ENCODE peak calls at places on chromosome 4, in nine cellular contexts. One of them, this sample, is unnamed.

GRCh38 chr4:17511950-17512795 is at the start of gene QDPR:
- DNase-seq in left colon: peak; percentile 83
- DNase-seq in activated CD8-positive, alpha-beta memory T cell treated with anti-CD3 and anti-CD28 coated beads, Interleukin-2, amount 50 U/mL, for 4 hours: peak; percentile 78
- DNase-seq in iris pigment epithelial cell: peak; percentile 68
- DNase-seq in lung: peak; percentile 85
- DNase-seq in GM13976: peak; percentile 87
- DNase-seq in stimulated activated CD4-positive, alpha-beta T cell treated with anti-CD3 and anti-CD28 coated beads, Interleukin-4, amount 100 ng/mL, for 48 hours: peak; percentile 66
- DNase-seq in NCI-H1105: peak; percentile 17
- DNase-seq in astrocyte of the cerebellum: no peak
- DNase-seq in this sample: peak; percentile 79

GRCh38 chr4:98319021-98319420 is 57.8 kb downstream of the RAP1GDS1 start:
- DNase-seq in left colon: no peak
- DNase-seq in NCI-H1105: no peak
- DNase-seq in GM13976: no peak
- DNase-seq in astrocyte of the cerebellum: no peak
- DNase-seq in iris pigment epithelial cell: peak; percentile 20
- DNase-seq in lung: no peak
- DNase-seq in activated CD8-positive, alpha-beta memory T cell treated with anti-CD3 and anti-CD28 coated beads, Interleukin-2, amount 50 U/mL, for 4 hours: no peak
- DNase-seq in stimulated activated CD4-positive, alpha-beta T cell treated with anti-CD3 and anti-CD28 coated beads, Interleukin-4, amount 100 ng/mL, for 48 hours: no peak
- DNase-seq in this sample: no peak

GRCh38 chr4:174538876-174539250 is 16.6 kb upstream of the HPGD start:
- DNase-seq in iris pigment epithelial cell: no peak
- DNase-seq in GM13976: no peak
- DNase-seq in activated CD8-positive, alpha-beta memory T cell treated with anti-CD3 and anti-CD28 coated beads, Interleukin-2, amount 50 U/mL, for 4 hours: no peak
- DNase-seq in left colon: no peak
- DNase-seq in NCI-H1105: no peak
- DNase-seq in lung: no peak
- DNase-seq in stimulated activated CD4-positive, alpha-beta T cell treated with anti-CD3 and anti-CD28 coated beads, Interleukin-4, amount 100 ng/mL, for 48 hours: no peak
- DNase-seq in astrocyte of the cerebellum: no peak
- DNase-seq in this sample: no peak

GRCh38 chr4:48943387-48943786 is 36.8 kb upstream of the OCIAD2 start:
- DNase-seq in lung: no peak
- DNase-seq in left colon: no peak
- DNase-seq in activated CD8-positive, alpha-beta memory T cell treated with anti-CD3 and anti-CD28 coated beads, Interleukin-2, amount 50 U/mL, for 4 hours: no peak
- DNase-seq in stimulated activated CD4-positive, alpha-beta T cell treated with anti-CD3 and anti-CD28 coated beads, Interleukin-4, amount 100 ng/mL, for 48 hours: no peak
- DNase-seq in NCI-H1105: no peak
- DNase-seq in GM13976: no peak
- DNase-seq in iris pigment epithelial cell: no peak
- DNase-seq in astrocyte of the cerebellum: no peak
- DNase-seq in this sample: no peak

GRCh38 chr4:56513517-56513916 is 7.9 kb downstream of the ARL9 start:
- DNase-seq in astrocyte of the cerebellum: no peak
- DNase-seq in left colon: no peak
- DNase-seq in GM13976: no peak
- DNase-seq in NCI-H1105: no peak
- DNase-seq in activated CD8-positive, alpha-beta memory T cell treated with anti-CD3 and anti-CD28 coated beads, Interleukin-2, amount 50 U/mL, for 4 hours: no peak
- DNase-seq in stimulated activated CD4-positive, alpha-beta T cell treated with anti-CD3 and anti-CD28 coated beads, Interleukin-4, amount 100 ng/mL, for 48 hours: no peak
- DNase-seq in iris pigment epithelial cell: no peak
- DNase-seq in lung: no peak
- DNase-seq in this sample: no peak

GRCh38 chr4:25308761-25309160 is 3.8 kb upstream of the ZCCHC4 start:
- DNase-seq in activated CD8-positive, alpha-beta memory T cell treated with anti-CD3 and anti-CD28 coated beads, Interleukin-2, amount 50 U/mL, for 4 hours: no peak
- DNase-seq in left colon: no peak
- DNase-seq in astrocyte of the cerebellum: no peak
- DNase-seq in NCI-H1105: no peak
- DNase-seq in iris pigment epithelial cell: peak; percentile 69
- DNase-seq in stimulated activated CD4-positive, alpha-beta T cell treated with anti-CD3 and anti-CD28 coated beads, Interleukin-4, amount 100 ng/mL, for 48 hours: no peak
- DNase-seq in GM13976: no peak
- DNase-seq in lung: no peak
- DNase-seq in this sample: no peak

GRCh38 chr4:1326751-1327525 is 20.1 kb upstream of the UVSSA start:
- DNase-seq in lung: no peak
- DNase-seq in NCI-H1105: no peak
- DNase-seq in activated CD8-positive, alpha-beta memory T cell treated with anti-CD3 and anti-CD28 coated beads, Interleukin-2, amount 50 U/mL, for 4 hours: peak; percentile 14
- DNase-seq in astrocyte of the cerebellum: no peak
- DNase-seq in iris pigment epithelial cell: no peak
- DNase-seq in GM13976: no peak
- DNase-seq in stimulated activated CD4-positive, alpha-beta T cell treated with anti-CD3 and anti-CD28 coated beads, Interleukin-4, amount 100 ng/mL, for 48 hours: no peak
- DNase-seq in left colon: no peak
- DNase-seq in this sample: no peak

GRCh38 chr4:145481942-145482208 is 222 bp downstream of the SMAD1 start:
- DNase-seq in astrocyte of the cerebellum: no peak
- DNase-seq in iris pigment epithelial cell: no peak
- DNase-seq in lung: no peak
- DNase-seq in stimulated activated CD4-positive, alpha-beta T cell treated with anti-CD3 and anti-CD28 coated beads, Interleukin-4, amount 100 ng/mL, for 48 hours: no peak
- DNase-seq in GM13976: peak; percentile 62
- DNase-seq in activated CD8-positive, alpha-beta memory T cell treated with anti-CD3 and anti-CD28 coated beads, Interleukin-2, amount 50 U/mL, for 4 hours: no peak
- DNase-seq in NCI-H1105: no peak
- DNase-seq in left colon: no peak
- DNase-seq in this sample: no peak

GRCh38 chr4:38334791-38335190 is 329.2 kb upstream of the KLF3 start:
- DNase-seq in lung: no peak
- DNase-seq in stimulated activated CD4-positive, alpha-beta T cell treated with anti-CD3 and anti-CD28 coated beads, Interleukin-4, amount 100 ng/mL, for 48 hours: no peak
- DNase-seq in left colon: no peak
- DNase-seq in astrocyte of the cerebellum: no peak
- DNase-seq in NCI-H1105: no peak
- DNase-seq in GM13976: no peak
- DNase-seq in iris pigment epithelial cell: no peak
- DNase-seq in activated CD8-positive, alpha-beta memory T cell treated with anti-CD3 and anti-CD28 coated beads, Interleukin-2, amount 50 U/mL, for 4 hours: no peak
- DNase-seq in this sample: no peak

GRCh38 chr4:94641702-94642560 is 115.8 kb upstream of the BMPR1B start:
- DNase-seq in stimulated activated CD4-positive, alpha-beta T cell treated with anti-CD3 and anti-CD28 coated beads, Interleukin-4, amount 100 ng/mL, for 48 hours: no peak
- DNase-seq in GM13976: no peak
- DNase-seq in activated CD8-positive, alpha-beta memory T cell treated with anti-CD3 and anti-CD28 coated beads, Interleukin-2, amount 50 U/mL, for 4 hours: no peak
- DNase-seq in left colon: no peak
- DNase-seq in NCI-H1105: no peak
- DNase-seq in lung: no peak
- DNase-seq in astrocyte of the cerebellum: peak; percentile 18
- DNase-seq in iris pigment epithelial cell: peak; percentile 77
- DNase-seq in this sample: no peak

GRCh38 chr4:8427761-8428287 is 12.7 kb downstream of the ACOX3 start:
- DNase-seq in left colon: no peak
- DNase-seq in NCI-H1105: no peak
- DNase-seq in iris pigment epithelial cell: peak; percentile 30
- DNase-seq in GM13976: peak; percentile 68
- DNase-seq in stimulated activated CD4-positive, alpha-beta T cell treated with anti-CD3 and anti-CD28 coated beads, Interleukin-4, amount 100 ng/mL, for 48 hours: no peak
- DNase-seq in astrocyte of the cerebellum: no peak
- DNase-seq in activated CD8-positive, alpha-beta memory T cell treated with anti-CD3 and anti-CD28 coated beads, Interleukin-2, amount 50 U/mL, for 4 hours: no peak
- DNase-seq in lung: peak; percentile 34
- DNase-seq in this sample: no peak

GRCh38 chr4:77358315-77358928 is 201.4 kb downstream of the CCNG2 start:
- DNase-seq in GM13976: peak; percentile 42
- DNase-seq in astrocyte of the cerebellum: peak; percentile 28
- DNase-seq in NCI-H1105: peak; percentile 0
- DNase-seq in stimulated activated CD4-positive, alpha-beta T cell treated with anti-CD3 and anti-CD28 coated beads, Interleukin-4, amount 100 ng/mL, for 48 hours: no peak
- DNase-seq in activated CD8-positive, alpha-beta memory T cell treated with anti-CD3 and anti-CD28 coated beads, Interleukin-2, amount 50 U/mL, for 4 hours: no peak
- DNase-seq in iris pigment epithelial cell: peak; percentile 42
- DNase-seq in lung: no peak
- DNase-seq in left colon: no peak
- DNase-seq in this sample: no peak

GRCh38 chr4:183876268-183876934 is 28.7 kb upstream of the STOX2 start:
- DNase-seq in astrocyte of the cerebellum: peak; percentile 78
- DNase-seq in left colon: peak; percentile 52
- DNase-seq in iris pigment epithelial cell: peak; percentile 65
- DNase-seq in lung: peak; percentile 77
- DNase-seq in GM13976: no peak
- DNase-seq in stimulated activated CD4-positive, alpha-beta T cell treated with anti-CD3 and anti-CD28 coated beads, Interleukin-4, amount 100 ng/mL, for 48 hours: no peak
- DNase-seq in NCI-H1105: peak; percentile 83
- DNase-seq in activated CD8-positive, alpha-beta memory T cell treated with anti-CD3 and anti-CD28 coated beads, Interleukin-2, amount 50 U/mL, for 4 hours: no peak
- DNase-seq in this sample: peak; percentile 82

GRCh38 chr4:131499139-131499873 is 1649.8 kb upstream of the PCDH10 start:
- DNase-seq in activated CD8-positive, alpha-beta memory T cell treated with anti-CD3 and anti-CD28 coated beads, Interleukin-2, amount 50 U/mL, for 4 hours: no peak
- DNase-seq in stimulated activated CD4-positive, alpha-beta T cell treated with anti-CD3 and anti-CD28 coated beads, Interleukin-4, amount 100 ng/mL, for 48 hours: no peak
- DNase-seq in astrocyte of the cerebellum: peak; percentile 93
- DNase-seq in NCI-H1105: no peak
- DNase-seq in iris pigment epithelial cell: peak; percentile 90
- DNase-seq in lung: no peak
- DNase-seq in GM13976: no peak
- DNase-seq in left colon: no peak
- DNase-seq in this sample: no peak

GRCh38 chr4:5928241-5928640 is 35.4 kb upstream of the CRMP1 start:
- DNase-seq in iris pigment epithelial cell: no peak
- DNase-seq in lung: no peak
- DNase-seq in left colon: no peak
- DNase-seq in GM13976: no peak
- DNase-seq in NCI-H1105: no peak
- DNase-seq in activated CD8-positive, alpha-beta memory T cell treated with anti-CD3 and anti-CD28 coated beads, Interleukin-2, amount 50 U/mL, for 4 hours: no peak
- DNase-seq in astrocyte of the cerebellum: no peak
- DNase-seq in stimulated activated CD4-positive, alpha-beta T cell treated with anti-CD3 and anti-CD28 coated beads, Interleukin-4, amount 100 ng/mL, for 48 hours: no peak
- DNase-seq in this sample: no peak

GRCh38 chr4:80367737-80368136 is 32.2 kb downstream of the CFAP299 start:
- DNase-seq in iris pigment epithelial cell: peak; percentile 20
- DNase-seq in stimulated activated CD4-positive, alpha-beta T cell treated with anti-CD3 and anti-CD28 coated beads, Interleukin-4, amount 100 ng/mL, for 48 hours: no peak
- DNase-seq in NCI-H1105: no peak
- DNase-seq in astrocyte of the cerebellum: no peak
- DNase-seq in activated CD8-positive, alpha-beta memory T cell treated with anti-CD3 and anti-CD28 coated beads, Interleukin-2, amount 50 U/mL, for 4 hours: no peak
- DNase-seq in lung: no peak
- DNase-seq in left colon: no peak
- DNase-seq in GM13976: no peak
- DNase-seq in this sample: no peak

This sample was measured in ureter.